ENCODE peak calls at places on chromosomes 5 and 9, in four cellular contexts. W is fibroblast of villous mesenchyme, O is uterus, E is lower lobe of right lung. L is an unnamed sample.
A peak's percentile ranks its signal among the peaks of the same experiment; 100 is the strongest.

GRCh38 chr5:177024559-177024958 is 2.1 kb downstream of the ZNF346 start:
- DNase-seq in W (no peak), O (no peak), E (no peak), L (peak; percentile 15)

GRCh38 chr5:158590936-158591863 is 508.5 kb downstream of the EBF1 start:
- DNase-seq in W (peak; percentile 13), O (peak; percentile 19), E (no peak), L (peak; percentile 81)

GRCh38 chr9:94990897-94991561 is 264.5 kb downstream of the AOPEP start:
- DNase-seq in W (no peak), O (no peak), E (no peak), L (no peak)

GRCh38 chr9:32350682-32351081 is 33.8 kb upstream of the ACO1 start:
- DNase-seq in W (peak; percentile 36), O (no peak), E (no peak), L (peak; percentile 58)

GRCh38 chr9:83012578-83013260 is 50.2 kb downstream of the RASEF start:
- DNase-seq in W (peak; percentile 12), O (no peak), E (no peak), L (no peak)

GRCh38 chr5:169162407-169162806 is 138.5 kb downstream of the SLIT3 start:
- DNase-seq in W (no peak), O (no peak), E (no peak), L (no peak)

GRCh38 chr5:107672212-107673105 is 1.7 kb upstream of the EFNA5 start:
- DNase-seq in W (peak; percentile 87), O (peak; percentile 37), E (peak; percentile 87), L (peak; percentile 99)

GRCh38 chr9:20642045-20642444 is 19.7 kb upstream of the MLLT3 start:
- DNase-seq in W (no peak), O (no peak), E (no peak), L (peak; percentile 5)

GRCh38 chr5:142325677-142326479 is 1.1 kb upstream of the SPRY4 start:
- DNase-seq in W (peak; percentile 72), O (peak; percentile 53), E (peak; percentile 73), L (peak; percentile 91)

GRCh38 chr5:123708074-123708806 is 196.3 kb downstream of the CSNK1G3 start:
- DNase-seq in W (peak; percentile 67), O (no peak), E (no peak), L (peak; percentile 75)

GRCh38 chr5:159463590-159464321 is 133.5 kb upstream of the IL12B start:
- DNase-seq in W (peak; percentile 42), O (no peak), E (no peak), L (peak; percentile 68)

GRCh38 chr5:115545065-115545882 is 699 bp upstream of the FEM1C start:
- DNase-seq in W (no peak), O (no peak), E (no peak), L (no peak)
- TF ChIP-seq CTCF in W (no peak), O (no peak), E (no peak), L (no peak)

GRCh38 chr9:19460258-19460657 is 51.4 kb downstream of the ACER2 start:
- DNase-seq in W (no peak), O (no peak), E (no peak), L (no peak)

GRCh38 chr9:19456996-19457693 is 48.3 kb downstream of the ACER2 start:
- DNase-seq in W (peak; percentile 78), O (peak; percentile 77), E (no peak), L (peak; percentile 86)

GRCh38 chr9:19461135-19461534 is 52.3 kb downstream of the ACER2 start:
- DNase-seq in W (no peak), O (no peak), E (no peak), L (no peak)

GRCh38 chr9:19457694-19458009 is 48.8 kb downstream of the ACER2 start:
- DNase-seq in W (no peak), O (no peak), E (no peak), L (no peak)
- H3K4me3 ChIP-seq in W (peak overlapping the region; percentile 30), O (no peak overlapping the region), E (peak overlapping the region; percentile 21), L (peak overlapping the region; percentile 32)

GRCh38 chr9:16501726-16502125 is 368.7 kb downstream of the BNC2 start:
- DNase-seq in W (no peak), O (no peak), E (no peak), L (no peak)

GRCh38 chr9:16499866-16500265 is 370.6 kb downstream of the BNC2 start:
- DNase-seq in W (no peak), O (no peak), E (no peak), L (no peak)

GRCh38 chr9:16501098-16501663 is 369.3 kb downstream of the BNC2 start:
- DNase-seq in W (no peak), O (no peak), E (no peak), L (peak; percentile 59)

DNA sequence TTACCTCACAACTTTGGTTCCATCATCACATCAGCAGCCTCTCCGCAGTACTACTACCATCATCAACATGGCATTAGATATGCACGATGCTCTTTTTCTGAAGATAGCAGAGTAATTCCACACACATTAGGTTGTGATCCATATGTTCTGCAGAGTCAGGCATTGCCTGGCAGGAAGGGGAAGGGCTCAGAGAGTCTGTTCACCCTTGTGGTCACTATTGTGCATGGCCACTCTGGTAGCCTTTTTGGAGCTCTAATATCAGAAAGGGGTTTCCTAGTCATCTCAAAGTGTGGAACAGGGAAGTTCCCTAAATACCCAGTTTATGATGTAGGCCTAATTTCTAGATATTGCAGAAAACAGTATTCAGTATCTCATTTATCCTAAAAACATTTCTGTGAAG is 373.6 kb downstream of the BNC2 start:
- DNase-seq in W (no peak), O (no peak), E (no peak), L (no peak)
- TF ChIP-seq CTCF in W (no peak), O (no peak), E (no peak), L (peak; percentile 27)

GRCh38 chr5:141172381-141173204 is at the start of gene PCDHB7:
- DNase-seq in W (peak; percentile 10), O (peak; percentile 34), E (no peak), L (peak; percentile 17)
- H3K4me3 ChIP-seq in W (no peak within 1 kb of the TSS), O (no peak within 1 kb of the TSS), E (peak within 1 kb of the TSS; percentile 13), L (no peak within 1 kb of the TSS)